ENCODE peak calls at places on chromosomes 16 and 17, in ten cellular contexts. One of them, this sample, is unnamed.

GRCh38 chr17:7046127-7046724 is 2.3 kb upstream of the SLC16A11 start:
- DNase-seq in fibroblast of the aortic adventitia: no peak
- DNase-seq in A549: no peak
- DNase-seq in PC-3: peak; percentile 86
- DNase-seq in tibial nerve: no peak
- DNase-seq in GM10248: no peak
- DNase-seq in mucosa of descending colon: peak; percentile 93
- DNase-seq in fibroblast of mammary gland: no peak
- DNase-seq in nephron progenitor cell: peak; percentile 48
- DNase-seq in RWPE2: peak; percentile 87
- DNase-seq in this sample: peak; percentile 73

GRCh38 chr16:49078571-49078970 is 203.1 kb downstream of the CBLN1 start:
- DNase-seq in PC-3: no peak
- DNase-seq in mucosa of descending colon: no peak
- DNase-seq in fibroblast of mammary gland: no peak
- DNase-seq in tibial nerve: no peak
- DNase-seq in GM10248: no peak
- DNase-seq in A549: no peak
- DNase-seq in RWPE2: no peak
- DNase-seq in fibroblast of the aortic adventitia: no peak
- DNase-seq in nephron progenitor cell: no peak
- DNase-seq in this sample: no peak

GRCh38 chr17:4879591-4879990 is 19.7 kb upstream of the C17orf107 start:
- DNase-seq in nephron progenitor cell: no peak
- DNase-seq in PC-3: no peak
- DNase-seq in tibial nerve: no peak
- DNase-seq in RWPE2: no peak
- DNase-seq in A549: no peak
- DNase-seq in fibroblast of the aortic adventitia: no peak
- DNase-seq in mucosa of descending colon: no peak
- DNase-seq in GM10248: no peak
- DNase-seq in fibroblast of mammary gland: no peak
- DNase-seq in this sample: no peak

GRCh38 chr17:61116577-61116976 is 283.1 kb upstream of the TBX2 start:
- DNase-seq in nephron progenitor cell: no peak
- DNase-seq in A549: no peak
- DNase-seq in fibroblast of the aortic adventitia: no peak
- DNase-seq in mucosa of descending colon: no peak
- DNase-seq in PC-3: no peak
- DNase-seq in tibial nerve: no peak
- DNase-seq in GM10248: no peak
- DNase-seq in fibroblast of mammary gland: no peak
- DNase-seq in RWPE2: no peak
- DNase-seq in this sample: no peak

GRCh38 chr16:83389751-83390150 is 418.0 kb upstream of the HSBP1 start:
- DNase-seq in RWPE2: no peak
- DNase-seq in nephron progenitor cell: no peak
- DNase-seq in fibroblast of mammary gland: no peak
- DNase-seq in PC-3: no peak
- DNase-seq in GM10248: no peak
- DNase-seq in fibroblast of the aortic adventitia: peak; percentile 18
- DNase-seq in tibial nerve: no peak
- DNase-seq in mucosa of descending colon: no peak
- DNase-seq in A549: no peak
- DNase-seq in this sample: no peak

GRCh38 chr16:79096246-79096645 is 504.3 kb downstream of the MAF start:
- DNase-seq in tibial nerve: no peak
- DNase-seq in fibroblast of mammary gland: no peak
- DNase-seq in A549: no peak
- DNase-seq in GM10248: no peak
- DNase-seq in fibroblast of the aortic adventitia: no peak
- DNase-seq in PC-3: no peak
- DNase-seq in nephron progenitor cell: no peak
- DNase-seq in mucosa of descending colon: no peak
- DNase-seq in RWPE2: no peak
- DNase-seq in this sample: no peak

GRCh38 chr16:3017806-3018506 is at the start of gene CLDN6:
- DNase-seq in PC-3: no peak
- DNase-seq in fibroblast of mammary gland: no peak
- DNase-seq in GM10248: no peak
- DNase-seq in RWPE2: no peak
- DNase-seq in A549: no peak
- DNase-seq in nephron progenitor cell: peak; percentile 85
- DNase-seq in tibial nerve: no peak
- DNase-seq in fibroblast of the aortic adventitia: no peak
- DNase-seq in mucosa of descending colon: peak; percentile 62
- DNase-seq in this sample: peak; percentile 88

GRCh38 chr17:68349157-68349556 is 57.9 kb downstream of the ARSG start:
- DNase-seq in tibial nerve: no peak
- DNase-seq in PC-3: no peak
- DNase-seq in mucosa of descending colon: no peak
- DNase-seq in nephron progenitor cell: no peak
- DNase-seq in fibroblast of the aortic adventitia: no peak
- DNase-seq in A549: no peak
- DNase-seq in fibroblast of mammary gland: no peak
- DNase-seq in GM10248: peak; percentile 65
- DNase-seq in RWPE2: no peak
- DNase-seq in this sample: no peak

GRCh38 chr16:65774350-65774749 is 592.1 kb upstream of the CDH5 start:
- DNase-seq in A549: no peak
- DNase-seq in fibroblast of the aortic adventitia: no peak
- DNase-seq in fibroblast of mammary gland: no peak
- DNase-seq in nephron progenitor cell: no peak
- DNase-seq in PC-3: no peak
- DNase-seq in tibial nerve: no peak
- DNase-seq in mucosa of descending colon: no peak
- DNase-seq in GM10248: no peak
- DNase-seq in RWPE2: no peak
- DNase-seq in this sample: no peak

GRCh38 chr16:31198207-31198882 is 4.2 kb downstream of the PYCARD start:
- DNase-seq in nephron progenitor cell: no peak
- DNase-seq in GM10248: no peak
- DNase-seq in mucosa of descending colon: no peak
- DNase-seq in tibial nerve: no peak
- DNase-seq in RWPE2: no peak
- DNase-seq in PC-3: no peak
- DNase-seq in A549: no peak
- DNase-seq in fibroblast of mammary gland: no peak
- DNase-seq in fibroblast of the aortic adventitia: no peak
- DNase-seq in this sample: no peak

GRCh38 chr16:31201511-31202401 is 804 bp downstream of the PYCARD start:
- DNase-seq in fibroblast of the aortic adventitia: no peak
- DNase-seq in tibial nerve: no peak
- DNase-seq in PC-3: no peak
- DNase-seq in fibroblast of mammary gland: no peak
- DNase-seq in GM10248: peak; percentile 80
- DNase-seq in nephron progenitor cell: peak; percentile 32
- DNase-seq in mucosa of descending colon: peak; percentile 86
- DNase-seq in A549: no peak
- DNase-seq in RWPE2: peak; percentile 59
- DNase-seq in this sample: no peak

GRCh38 chr16:31202402-31203385 is at the start of gene PYCARD:
- DNase-seq in fibroblast of the aortic adventitia: no peak
- DNase-seq in A549: peak; percentile 35
- DNase-seq in fibroblast of mammary gland: peak; percentile 20
- DNase-seq in RWPE2: peak; percentile 57
- DNase-seq in GM10248: peak; percentile 76
- DNase-seq in nephron progenitor cell: peak; percentile 63
- DNase-seq in PC-3: peak; percentile 17
- DNase-seq in tibial nerve: peak; percentile 19
- DNase-seq in mucosa of descending colon: peak; percentile 87
- DNase-seq in this sample: no peak

GRCh38 chr16:31199430-31200041 is 3.0 kb downstream of the PYCARD start:
- DNase-seq in fibroblast of the aortic adventitia: no peak
- DNase-seq in nephron progenitor cell: no peak
- DNase-seq in A549: no peak
- DNase-seq in mucosa of descending colon: no peak
- DNase-seq in RWPE2: no peak
- DNase-seq in tibial nerve: no peak
- DNase-seq in fibroblast of mammary gland: no peak
- DNase-seq in PC-3: no peak
- DNase-seq in GM10248: no peak
- DNase-seq in this sample: no peak

DNA sequence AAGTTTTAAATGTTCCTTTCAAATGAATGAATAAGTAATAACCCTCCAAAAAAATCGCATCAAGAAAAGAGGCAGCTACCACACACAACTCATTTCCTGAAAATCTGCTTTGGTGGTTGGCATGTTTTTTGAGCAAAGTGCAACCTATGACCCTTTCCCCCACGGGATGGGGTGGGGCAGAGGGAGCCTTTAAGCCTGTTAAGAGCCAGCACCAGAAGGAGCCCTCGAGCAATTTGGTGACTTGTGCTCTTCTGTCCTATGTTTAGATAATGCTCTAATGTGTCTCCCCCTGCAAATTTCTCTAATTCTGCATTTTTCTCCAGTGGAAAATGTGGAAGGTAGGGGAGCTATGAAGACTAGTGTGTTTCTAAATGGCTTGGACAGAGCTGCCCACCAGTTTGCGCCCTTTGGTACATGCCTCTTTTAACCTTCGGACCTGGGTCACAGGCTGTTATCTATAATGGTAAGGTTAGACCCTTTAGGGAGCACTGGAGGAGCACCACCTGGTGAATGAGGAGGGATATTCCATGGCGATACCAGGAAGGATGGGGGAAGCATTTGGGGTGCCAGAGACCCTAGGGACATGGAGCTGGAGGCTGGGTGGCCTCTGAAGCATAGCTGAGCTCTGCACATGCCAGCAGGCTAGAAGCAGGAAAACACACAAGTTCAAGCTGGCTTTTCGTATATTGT is 1.6 kb downstream of the PYCARD start:
- DNase-seq in fibroblast of mammary gland: peak; percentile 48
- DNase-seq in tibial nerve: no peak
- DNase-seq in A549: peak; percentile 49
- DNase-seq in PC-3: peak; percentile 50
- DNase-seq in fibroblast of the aortic adventitia: no peak
- DNase-seq in GM10248: peak; percentile 51
- DNase-seq in nephron progenitor cell: no peak
- DNase-seq in RWPE2: peak; percentile 52
- DNase-seq in mucosa of descending colon: no peak
- DNase-seq in this sample: no peak
- TF ChIP-seq CTCF in fibroblast of mammary gland: peak; percentile 13
- TF ChIP-seq CTCF in tibial nerve: no peak
- TF ChIP-seq CTCF in A549: no peak
- TF ChIP-seq CTCF in PC-3: no peak
- TF ChIP-seq CTCF in fibroblast of the aortic adventitia: peak; percentile 3
- TF ChIP-seq CTCF in GM10248: peak; percentile 35
- TF ChIP-seq CTCF in nephron progenitor cell: no peak
- TF ChIP-seq CTCF in RWPE2: no peak
- TF ChIP-seq CTCF in mucosa of descending colon: no peak
- TF ChIP-seq CTCF in this sample: no peak

DNA sequence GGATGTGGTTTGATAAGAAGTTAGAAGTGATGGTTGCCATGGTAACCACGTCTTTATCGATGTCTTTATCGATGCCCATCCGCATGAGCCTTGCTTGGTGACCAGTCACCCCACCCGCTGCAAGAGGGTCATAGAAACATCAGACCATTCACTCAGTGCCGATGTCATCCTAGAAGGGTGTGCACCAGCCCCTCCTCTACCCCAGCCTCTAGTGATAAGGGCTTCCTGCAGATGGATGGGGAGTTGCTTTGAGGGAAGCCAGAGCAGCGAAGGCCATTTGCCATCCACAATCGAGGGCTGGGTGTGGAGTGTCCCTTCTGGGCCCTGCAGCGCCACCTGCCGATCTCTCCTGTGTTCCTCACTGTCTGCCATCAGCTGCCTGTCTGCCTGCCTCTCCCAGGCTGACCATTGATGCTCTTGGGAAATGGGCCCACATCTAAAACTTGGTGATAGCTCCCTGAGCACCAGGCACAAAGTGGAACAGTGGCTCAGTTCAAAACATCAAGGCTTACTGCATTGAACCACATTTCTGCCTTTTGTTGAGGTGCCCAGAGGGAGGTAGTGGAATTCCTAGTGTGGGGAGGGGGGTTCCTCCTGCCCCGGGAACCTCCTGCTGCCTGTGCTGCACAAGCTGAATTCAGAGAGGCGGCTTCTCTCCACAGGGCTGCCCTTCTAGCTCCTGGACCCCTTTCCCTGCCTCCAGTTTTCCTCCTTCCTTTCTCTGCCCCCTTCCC is 8.9 kb downstream of the CALB2 start:
- DNase-seq in RWPE2: no peak
- DNase-seq in tibial nerve: no peak
- DNase-seq in fibroblast of mammary gland: peak; percentile 40
- DNase-seq in nephron progenitor cell: peak; percentile 80
- DNase-seq in mucosa of descending colon: peak; percentile 52
- DNase-seq in A549: peak; percentile 73
- DNase-seq in GM10248: peak; percentile 62
- DNase-seq in PC-3: peak; percentile 52
- DNase-seq in fibroblast of the aortic adventitia: peak; percentile 16
- DNase-seq in this sample: no peak
- TF ChIP-seq CTCF in RWPE2: peak; percentile 51
- TF ChIP-seq CTCF in tibial nerve: no peak
- TF ChIP-seq CTCF in fibroblast of mammary gland: peak; percentile 61
- TF ChIP-seq CTCF in nephron progenitor cell: peak; percentile 66
- TF ChIP-seq CTCF in mucosa of descending colon: peak; percentile 13
- TF ChIP-seq CTCF in A549: peak; percentile 59
- TF ChIP-seq CTCF in GM10248: peak; percentile 71
- TF ChIP-seq CTCF in PC-3: peak; percentile 69
- TF ChIP-seq CTCF in fibroblast of the aortic adventitia: peak; percentile 42
- TF ChIP-seq CTCF in this sample: peak; percentile 40

GRCh38 chr16:86019446-86020047 is 120.6 kb downstream of the IRF8 start:
- DNase-seq in GM10248: no peak
- DNase-seq in nephron progenitor cell: peak; percentile 49
- DNase-seq in fibroblast of the aortic adventitia: no peak
- DNase-seq in fibroblast of mammary gland: no peak
- DNase-seq in mucosa of descending colon: no peak
- DNase-seq in PC-3: no peak
- DNase-seq in A549: peak; percentile 22
- DNase-seq in tibial nerve: no peak
- DNase-seq in RWPE2: peak; percentile 34
- DNase-seq in this sample: no peak
- TF ChIP-seq CTCF in GM10248: no peak
- TF ChIP-seq CTCF in nephron progenitor cell: peak; percentile 43
- TF ChIP-seq CTCF in fibroblast of the aortic adventitia: peak; percentile 28
- TF ChIP-seq CTCF in fibroblast of mammary gland: peak; percentile 29
- TF ChIP-seq CTCF in mucosa of descending colon: no peak
- TF ChIP-seq CTCF in PC-3: peak; percentile 44
- TF ChIP-seq CTCF in A549: no peak
- TF ChIP-seq CTCF in tibial nerve: no peak
- TF ChIP-seq CTCF in RWPE2: peak; percentile 17
- TF ChIP-seq CTCF in this sample: no peak

DNA sequence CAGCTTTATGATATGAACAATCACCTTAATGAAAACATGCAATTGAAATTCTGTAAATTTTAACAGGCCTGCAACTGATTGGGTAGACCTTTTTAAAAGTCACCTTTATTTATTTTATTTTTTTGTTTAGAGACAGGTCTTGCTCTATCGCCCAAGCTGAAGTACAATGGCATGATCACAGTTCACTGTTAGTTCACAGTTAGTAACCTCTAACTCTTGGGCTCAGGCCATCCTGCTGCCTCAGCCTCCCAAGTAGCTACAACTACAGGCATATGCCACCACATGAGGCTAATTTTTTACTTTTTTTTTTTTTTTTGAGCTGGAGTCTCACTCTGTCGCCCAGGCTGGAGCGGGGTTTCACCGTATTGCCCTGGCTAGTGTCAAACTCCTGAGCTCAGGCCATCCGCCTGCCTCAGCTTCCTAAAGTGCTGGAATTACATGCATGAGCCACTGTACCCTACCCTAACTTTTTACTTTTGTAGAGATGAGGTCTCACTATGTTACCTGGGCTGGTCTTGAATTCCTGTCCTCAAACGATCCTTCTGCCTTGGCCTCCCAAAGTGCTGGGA is 28.0 kb downstream of the AP1G1 start:
- DNase-seq in RWPE2: no peak
- DNase-seq in PC-3: no peak
- DNase-seq in nephron progenitor cell: no peak
- DNase-seq in fibroblast of mammary gland: no peak
- DNase-seq in A549: no peak
- DNase-seq in tibial nerve: no peak
- DNase-seq in GM10248: no peak
- DNase-seq in mucosa of descending colon: no peak
- DNase-seq in fibroblast of the aortic adventitia: no peak
- DNase-seq in this sample: no peak
- TF ChIP-seq CTCF in RWPE2: no peak
- TF ChIP-seq CTCF in PC-3: no peak
- TF ChIP-seq CTCF in nephron progenitor cell: no peak
- TF ChIP-seq CTCF in fibroblast of mammary gland: no peak
- TF ChIP-seq CTCF in A549: no peak
- TF ChIP-seq CTCF in tibial nerve: no peak
- TF ChIP-seq CTCF in GM10248: no peak
- TF ChIP-seq CTCF in mucosa of descending colon: no peak
- TF ChIP-seq CTCF in fibroblast of the aortic adventitia: no peak
- TF ChIP-seq CTCF in this sample: no peak